ENCODE peak calls at places on chromosomes 7 and 10, in four cellular contexts. S is K562, Y is GM12878, U is HepG2. E is an unnamed sample.

GRCh38 chr10:91672021-91672608 is 39.2 kb upstream of the PPP1R3C start:
- DNase-seq in S (peak), Y (no peak), U (no peak), E (no peak)

GRCh38 chr10:104416851-104417250 is 63.2 kb downstream of the CFAP58 start:
- DNase-seq in S (no peak), Y (no peak), U (no peak), E (no peak)

GRCh38 chr7:129375221-129375938 is 58.9 kb upstream of the STRIP2 start:
- DNase-seq in S (no peak), Y (no peak), U (no peak), E (peak)

GRCh38 chr7:5441840-5442513 is 18.3 kb upstream of the TNRC18 start:
- DNase-seq in S (no peak), Y (no peak), U (no peak), E (no peak)

GRCh38 chr7:149422065-149422913 is 38.6 kb downstream of the ZNF777 start:
- DNase-seq in S (peak), Y (peak), U (peak), E (peak)

GRCh38 chr7:111953611-111954010 is 252.6 kb downstream of the DOCK4 start:
- DNase-seq in S (no peak), Y (peak), U (peak), E (no peak)

GRCh38 chr10:100009283-100009792 is 409 bp downstream of the DNMBP start:
- DNase-seq in S (peak), Y (no peak), U (peak), E (no peak)

GRCh38 chr7:65004575-65004974 is 1.9 kb downstream of the ERV3-1 start:
- DNase-seq in S (peak), Y (no peak), U (no peak), E (no peak)

GRCh38 chr10:3066317-3066931 is 924 bp upstream of the PFKP start:
- DNase-seq in S (no peak), Y (no peak), U (no peak), E (no peak)

GRCh38 chr10:3067045-3067858 is at the start of gene PFKP:
- DNase-seq in S (peak), Y (no peak), U (no peak), E (peak)

GRCh38 chr10:3065622-3066021 is 1.7 kb upstream of the PFKP start:
- DNase-seq in S (no peak), Y (no peak), U (no peak), E (no peak)

GRCh38 chr10:3062502-3063186 is 4.7 kb upstream of the PFKP start:
- DNase-seq in S (no peak), Y (no peak), U (no peak), E (no peak)

DNA sequence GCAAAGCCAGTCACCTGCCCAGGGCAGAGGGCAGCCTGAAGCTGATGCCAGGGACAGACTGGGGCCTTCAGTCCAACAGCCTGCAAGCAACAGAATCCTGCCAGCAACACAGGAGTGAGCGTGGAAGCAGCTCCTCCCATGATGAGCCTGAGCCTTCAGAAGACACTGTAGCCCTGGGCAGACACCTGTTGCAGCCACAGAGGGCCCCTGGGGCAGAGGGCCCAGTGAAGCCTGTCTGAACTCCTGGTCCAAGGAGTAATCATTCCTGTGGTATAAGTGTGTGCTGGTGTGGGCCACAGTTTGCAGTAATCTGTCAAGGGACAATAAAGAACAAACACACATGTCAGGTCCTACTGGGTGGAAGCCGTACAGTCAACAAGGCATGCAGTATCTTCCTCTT is 2.9 kb upstream of the PFKP start:
- DNase-seq in S (no peak), Y (no peak), U (no peak), E (no peak)
- TF ChIP-seq ATF3 in S (no peak), Y (no peak), U (no peak), E (no peak)

GRCh38 chr10:74187237-74187636 is 36.2 kb downstream of the ADK start:
- DNase-seq in S (no peak), Y (no peak), U (no peak), E (no peak)

GRCh38 chr10:74186678-74187077 is 35.7 kb downstream of the ADK start:
- DNase-seq in S (no peak), Y (no peak), U (no peak), E (no peak)

GRCh38 chr10:74194545-74194944 is 43.5 kb downstream of the ADK start:
- DNase-seq in S (no peak), Y (no peak), U (no peak), E (no peak)

GRCh38 chr10:74189999-74190421 is 39.0 kb downstream of the ADK start:
- DNase-seq in S (peak), Y (peak), U (peak), E (no peak)

DNA sequence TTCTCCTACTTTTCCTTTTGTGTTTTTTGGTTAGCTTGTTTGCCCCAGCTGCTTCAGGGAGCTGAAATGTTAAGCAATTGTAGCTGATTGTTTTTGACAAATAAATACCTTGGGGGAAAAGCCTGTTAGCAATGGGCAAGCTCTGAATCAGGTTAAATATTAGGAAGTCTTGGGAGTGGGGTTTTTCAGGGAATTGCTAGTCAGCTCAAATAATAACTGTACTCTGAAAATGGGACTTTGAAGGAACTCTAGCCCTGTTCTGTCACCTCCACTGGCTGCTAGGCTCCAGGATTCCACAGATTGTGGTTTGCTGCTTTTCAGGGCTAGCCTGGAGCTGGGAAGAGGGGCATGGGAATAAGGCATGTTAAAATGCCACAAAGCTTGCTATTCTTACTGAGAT is 39.5 kb downstream of the ADK start:
- DNase-seq in S (no peak), Y (no peak), U (no peak), E (no peak)
- TF ChIP-seq NR2C2 in S (no peak), Y (no peak), U (no peak), E (no peak)

GRCh38 chr7:156334636-156335035 is 305.9 kb upstream of the RNF32 start:
- DNase-seq in S (no peak), Y (no peak), U (no peak), E (no peak)
- TF ChIP-seq ATF3 in S (no peak), Y (no peak), U (no peak), E (no peak)

GRCh38 chr7:47236480-47237208 is 345.3 kb downstream of the TNS3 start:
- DNase-seq in S (no peak), Y (no peak), U (no peak), E (no peak)

GRCh38 chr7:47239034-47239433 is 342.9 kb downstream of the TNS3 start:
- DNase-seq in S (no peak), Y (no peak), U (no peak), E (no peak)

GRCh38 chr7:47239927-47240570 is 341.9 kb downstream of the TNS3 start:
- DNase-seq in S (no peak), Y (no peak), U (no peak), E (no peak)

GRCh38 chr7:47244692-47245091 is 337.2 kb downstream of the TNS3 start:
- DNase-seq in S (no peak), Y (no peak), U (no peak), E (no peak)

DNA sequence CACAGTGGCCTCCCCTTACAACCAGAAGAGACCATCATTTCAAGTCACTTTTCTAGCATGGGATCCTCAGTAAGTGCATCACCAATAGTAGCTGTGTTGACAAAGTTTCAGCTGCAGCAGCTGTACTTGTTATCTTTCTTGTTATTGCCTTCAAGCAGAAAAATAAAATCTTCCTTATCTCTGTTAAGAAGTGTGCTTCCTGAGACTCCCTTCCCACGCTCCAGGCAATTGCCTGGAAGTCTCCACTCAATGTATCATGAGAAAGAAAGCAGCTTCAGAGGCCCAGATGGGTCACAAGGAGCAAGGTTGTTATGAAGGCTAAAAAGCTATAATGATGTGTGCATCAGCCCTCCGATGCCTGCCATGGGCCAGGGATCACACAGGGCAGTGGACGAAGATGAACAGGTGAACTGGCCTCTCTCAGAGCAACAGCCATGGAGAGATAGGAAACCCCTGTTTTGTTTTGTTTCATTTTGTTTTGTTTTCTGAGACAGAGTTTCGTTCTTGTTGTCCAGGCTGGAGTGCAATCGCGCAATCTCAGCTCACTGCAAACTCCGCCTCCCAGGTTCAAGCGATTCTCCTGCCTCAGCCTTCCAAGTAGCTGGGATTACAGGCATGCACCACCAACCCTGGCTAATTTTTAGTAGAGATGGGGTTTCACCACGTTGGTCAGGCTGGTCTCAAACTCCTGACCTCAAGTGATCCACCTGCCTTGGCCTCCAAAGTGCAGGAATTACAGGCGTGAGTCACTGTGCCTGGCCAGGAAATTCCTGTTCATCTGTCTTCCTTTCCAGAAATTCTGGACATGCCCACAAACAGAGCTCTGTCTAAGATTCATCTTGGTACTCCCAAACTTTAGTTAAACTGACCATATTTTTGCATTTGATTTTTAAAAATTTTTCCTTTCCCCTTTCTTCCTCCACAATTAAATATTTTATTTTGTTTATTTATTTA is 340.5 kb downstream of the TNS3 start:
- DNase-seq in S (no peak), Y (no peak), U (no peak), E (no peak)
- TF ChIP-seq NR2C2 in S (no peak), Y (no peak), U (no peak), E (no peak)

GRCh38 chr7:142745783-142746182 is 3.5 kb upstream of the PRSS1 start:
- DNase-seq in S (no peak), Y (no peak), U (no peak), E (no peak)
- TF ChIP-seq ATF3 in S (no peak), Y (no peak), U (no peak), E (no peak)

GRCh38 chr7:156139633-156140032 is 327.4 kb upstream of the SHH start:
- DNase-seq in S (no peak), Y (no peak), U (no peak), E (no peak)
- TF ChIP-seq NR2C2 in S (no peak), Y (no peak), U (no peak), E (no peak)

DNA sequence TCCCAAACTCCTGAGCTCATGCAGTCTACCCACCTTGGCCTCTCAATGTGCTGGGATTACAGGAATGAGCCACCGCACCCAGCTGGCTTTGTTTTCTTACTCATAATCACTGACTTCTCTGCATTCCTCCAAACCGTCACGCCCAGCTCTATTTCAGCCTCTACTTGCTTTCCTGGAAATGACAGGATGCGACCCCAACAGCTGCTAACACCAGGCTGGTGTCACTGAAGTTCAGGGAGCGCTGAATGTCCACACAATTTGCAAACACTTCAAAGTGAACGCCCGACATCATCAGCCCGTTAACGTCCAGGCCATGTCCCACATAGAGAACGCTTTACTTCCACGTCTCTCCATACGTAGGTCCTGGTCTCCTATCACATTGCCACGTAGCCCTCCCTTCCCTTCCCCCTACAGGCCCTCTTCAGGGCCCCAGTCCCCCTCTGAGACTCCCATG is 12.8 kb upstream of the PROSER2 start:
- DNase-seq in S (no peak), Y (no peak), U (peak), E (no peak)
- TF ChIP-seq ATF3 in S (no peak), Y (no peak), U (no peak), E (no peak)

GRCh38 chr10:47024399-47025252 is 113.4 kb downstream of the PTPN20 start:
- DNase-seq in S (peak), Y (peak), U (peak), E (peak)
- TF ChIP-seq NR2C2 in S (no peak), Y (no peak), U (no peak), E (no peak)

E was measured in WTC11.